ENCODE peak calls at places on chromosomes 11 and 22, in four cellular contexts. B is AG04450, L is GM23248, H is kidney. U is an unnamed sample.

GRCh38 chr22:35622132-35622913 is 5.2 kb upstream of the MB start:
- DNase-seq in L (no peak), H (peak), B (no peak), U (no peak)

GRCh38 chr11:35317253-35317652 is 102.1 kb downstream of the SLC1A2 start:
- DNase-seq in L (no peak), H (no peak), B (no peak), U (no peak)

GRCh38 chr22:48376936-48377335 is 1450.7 kb downstream of the BRD1 start:
- DNase-seq in H (no peak), L (no peak), B (no peak), U (no peak)

GRCh38 chr11:117345039-117345438 is 17.4 kb downstream of the CEP164 start:
- DNase-seq in H (no peak), B (no peak), L (peak), U (no peak)

GRCh38 chr22:40676644-40677043 is 2.6 kb upstream of the MCHR1 start:
- DNase-seq in B (no peak), L (no peak), H (no peak), U (no peak)

GRCh38 chr22:39462443-39463147 is 5.8 kb downstream of the MGAT3 start:
- DNase-seq in B (no peak), H (peak), L (no peak), U (no peak)

GRCh38 chr11:105448703-105449079 is 161.2 kb upstream of the GRIA4 start:
- DNase-seq in H (no peak), B (no peak), L (no peak), U (no peak)

GRCh38 chr11:31487848-31488247 is 21.6 kb downstream of the IMMP1L start:
- DNase-seq in B (peak), L (peak), H (no peak), U (peak)

GRCh38 chr11:78961938-78962701 is 387.5 kb upstream of the NARS2 start:
- DNase-seq in L (peak), B (peak), H (peak), U (no peak)

GRCh38 chr11:67671211-67671520 is 3.3 kb downstream of the ALDH3B2 start:
- DNase-seq in H (no peak), B (no peak), L (no peak), U (no peak)
- H3K4me3 ChIP-seq in H (no peak), B (no peak), L (no peak), U (no peak)

DNA sequence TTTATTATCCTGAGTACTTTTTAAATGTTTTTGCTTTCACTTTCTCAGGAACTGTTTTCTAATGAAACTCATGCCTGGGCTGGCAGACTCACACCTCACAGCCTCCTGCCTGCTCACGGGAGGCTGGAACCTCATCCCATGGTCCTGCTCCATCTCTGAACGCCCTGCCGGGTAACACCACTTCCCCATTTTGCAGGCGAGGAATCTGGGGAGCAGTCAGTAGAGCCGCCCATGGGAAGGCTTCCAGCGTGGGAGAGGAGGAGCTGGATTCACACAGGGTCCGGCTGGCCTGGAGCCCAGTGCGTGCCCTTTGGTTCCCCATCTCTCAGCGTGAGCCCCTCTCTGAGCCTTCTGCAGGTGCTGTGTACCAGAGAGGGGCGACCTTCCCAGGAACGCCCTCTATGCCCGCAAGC is 53.6 kb downstream of the SCUBE1 start:
- DNase-seq in H (no peak), L (peak), B (no peak), U (no peak)
- H3K4me3 ChIP-seq in H (peak), L (peak), B (peak), U (peak)

GRCh38 chr11:83656931-83657330 is 370.8 kb upstream of the CCDC90B start:
- DNase-seq in L (no peak), H (no peak), B (no peak), U (no peak)
- H3K4me3 ChIP-seq in L (no peak), H (no peak), B (no peak), U (no peak)

GRCh38 chr11:16942917-16943316 is 71.3 kb downstream of the PLEKHA7 start:
- DNase-seq in L (no peak), H (no peak), B (no peak), U (no peak)
- H3K4me3 ChIP-seq in L (no peak), H (no peak), B (no peak), U (no peak)

GRCh38 chr11:357582-357981 is 11.7 kb upstream of the B4GALNT4 start:
- DNase-seq in L (no peak), B (no peak), H (no peak), U (no peak)

GRCh38 chr11:358129-358805 is 11.0 kb upstream of the B4GALNT4 start:
- DNase-seq in H (no peak), L (no peak), B (no peak), U (no peak)

GRCh38 chr11:353315-353857 is 15.9 kb upstream of the B4GALNT4 start:
- DNase-seq in H (peak), L (peak), B (peak), U (peak)

GRCh38 chr11:356610-357009 is 12.7 kb upstream of the B4GALNT4 start:
- DNase-seq in L (no peak), B (no peak), H (no peak), U (no peak)

GRCh38 chr11:355581-356458 is 13.5 kb upstream of the B4GALNT4 start:
- DNase-seq in L (peak), H (peak), B (peak), U (peak)
- H3K4me3 ChIP-seq in L (peak), H (peak), B (peak), U (peak)

GRCh38 chr11:120224872-120225371 is 14.1 kb downstream of the OAF start:
- DNase-seq in H (peak), B (no peak), L (no peak), U (no peak)
- H3K4me3 ChIP-seq in H (no peak), B (no peak), L (no peak), U (no peak)

GRCh38 chr11:95647355-95647754 is 142.2 kb downstream of the FAM76B start:
- DNase-seq in H (no peak), L (peak), B (no peak), U (peak)
- H3K4me3 ChIP-seq in H (peak), L (no peak), B (no peak), U (no peak)

DNA sequence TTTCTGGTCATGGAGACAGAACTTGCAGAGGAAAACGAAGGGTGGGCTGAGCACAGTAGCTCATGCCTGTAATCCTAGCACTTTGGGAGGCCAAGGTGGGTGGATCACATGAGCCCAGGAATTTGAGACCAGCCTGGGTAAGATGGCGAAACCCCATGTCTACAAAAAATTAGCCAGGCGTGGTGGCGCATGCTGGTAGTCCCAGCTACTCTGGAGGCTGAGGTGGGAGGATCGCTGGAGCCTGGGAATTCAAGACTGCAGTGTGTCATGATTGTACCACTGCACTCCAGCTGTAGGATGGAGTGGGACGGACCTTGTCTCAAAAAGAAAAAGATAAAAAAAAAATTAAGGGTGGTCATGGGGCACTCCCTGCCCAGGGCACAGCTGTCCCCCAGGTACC is 5.9 kb downstream of the SERPINH1 start:
- DNase-seq in L (peak), B (no peak), H (no peak), U (no peak)
- H3K4me3 ChIP-seq in L (peak), B (peak), H (no peak), U (no peak)

GRCh38 chr11:2380396-2380795 is 3.3 kb downstream of the CD81 start:
- DNase-seq in B (no peak), H (no peak), L (no peak), U (no peak)
- H3K4me3 ChIP-seq in B (peak), H (peak), L (peak), U (no peak)